ENCODE peak calls at places on chromosomes 5 and 9, in four cellular contexts. One of them, this sample, is unnamed. For H3K4me1, the result is how much of the 10 kb centered on the place peaks cover.

GRCh38 chr9:133027134-133027533 is 3.7 kb upstream of the GTF3C5 start:
- DNase-seq in astrocyte: no peak
- DNase-seq in breast epithelium: no peak
- DNase-seq in endothelial cell of umbilical vein: no peak
- DNase-seq in this sample: no peak

GRCh38 chr5:43616535-43616934 is 13.6 kb downstream of the NNT start:
- DNase-seq in astrocyte: no peak
- DNase-seq in breast epithelium: no peak
- DNase-seq in endothelial cell of umbilical vein: no peak
- DNase-seq in this sample: no peak

GRCh38 chr9:116813029-116813295 is 125.9 kb downstream of the TRIM32 start:
- DNase-seq in astrocyte: no peak
- DNase-seq in breast epithelium: no peak
- DNase-seq in endothelial cell of umbilical vein: no peak
- DNase-seq in this sample: no peak

GRCh38 chr5:130549884-130550552 is 615.0 kb downstream of the HINT1 start:
- DNase-seq in astrocyte: peak
- DNase-seq in breast epithelium: no peak
- DNase-seq in endothelial cell of umbilical vein: peak
- DNase-seq in this sample: no peak

GRCh38 chr5:33092719-33093118 is 348.0 kb upstream of the TARS1 start:
- DNase-seq in astrocyte: no peak
- DNase-seq in breast epithelium: no peak
- DNase-seq in endothelial cell of umbilical vein: no peak
- DNase-seq in this sample: no peak

GRCh38 chr5:54520940-54521339 is 3.4 kb downstream of the SNX18 start:
- DNase-seq in astrocyte: no peak
- DNase-seq in breast epithelium: no peak
- DNase-seq in endothelial cell of umbilical vein: no peak
- DNase-seq in this sample: no peak

GRCh38 chr5:76371955-76372319 is 31.1 kb upstream of the IQGAP2 start:
- DNase-seq in astrocyte: peak
- DNase-seq in breast epithelium: no peak
- DNase-seq in endothelial cell of umbilical vein: no peak
- DNase-seq in this sample: no peak

GRCh38 chr9:128972956-128973355 is 25.5 kb downstream of the NUP188 start:
- DNase-seq in astrocyte: peak
- DNase-seq in breast epithelium: no peak
- DNase-seq in endothelial cell of umbilical vein: peak
- DNase-seq in this sample: no peak

GRCh38 chr9:35518212-35518917 is 28.5 kb downstream of the RUSC2 start:
- DNase-seq in astrocyte: peak
- DNase-seq in breast epithelium: peak
- DNase-seq in endothelial cell of umbilical vein: peak
- DNase-seq in this sample: no peak

GRCh38 chr5:180333661-180334060 is 19.5 kb downstream of the GFPT2 start:
- DNase-seq in astrocyte: peak
- DNase-seq in breast epithelium: no peak
- DNase-seq in endothelial cell of umbilical vein: peak
- DNase-seq in this sample: no peak

GRCh38 chr9:126719677-126720435 is 85.0 kb upstream of the ZBTB43 start:
- DNase-seq in astrocyte: peak
- DNase-seq in breast epithelium: peak
- DNase-seq in endothelial cell of umbilical vein: peak
- DNase-seq in this sample: peak

GRCh38 chr5:68449380-68449779 is 233.8 kb downstream of the PIK3R1 start:
- DNase-seq in astrocyte: no peak
- DNase-seq in breast epithelium: peak
- DNase-seq in endothelial cell of umbilical vein: no peak
- DNase-seq in this sample: no peak

DNA sequence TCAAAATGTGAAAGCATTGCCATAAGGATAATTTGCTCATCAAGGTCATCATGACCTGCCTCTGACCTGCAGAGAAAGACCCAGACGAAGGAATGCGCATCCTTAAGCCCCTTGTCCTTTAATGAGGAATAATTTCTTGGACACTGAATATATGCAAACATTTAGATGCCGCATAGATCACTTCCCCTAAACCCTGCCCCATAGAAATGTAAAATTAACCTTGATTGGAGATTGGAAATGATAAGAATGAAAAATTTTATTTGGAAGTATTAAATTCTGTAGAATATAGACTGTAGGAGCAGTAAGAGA is 233.1 kb downstream of the ARHGAP26 start:
- DNase-seq in astrocyte: no peak
- DNase-seq in breast epithelium: no peak
- DNase-seq in endothelial cell of umbilical vein: no peak
- DNase-seq in this sample: no peak
- H3K27ac ChIP-seq in astrocyte: peak
- H3K27ac ChIP-seq in breast epithelium: peak
- H3K27ac ChIP-seq in endothelial cell of umbilical vein: peak
- H3K27ac ChIP-seq in this sample: peak

GRCh38 chr9:121750715-121751623 is 99.5 kb downstream of the DAB2IP start:
- DNase-seq in astrocyte: no peak
- DNase-seq in breast epithelium: peak
- DNase-seq in endothelial cell of umbilical vein: no peak
- DNase-seq in this sample: no peak
- H3K4me1 ChIP-seq in astrocyte: under half
- H3K4me1 ChIP-seq in breast epithelium: half or more
- H3K4me1 ChIP-seq in endothelial cell of umbilical vein: under half
- H3K4me1 ChIP-seq in this sample: half or more

GRCh38 chr5:59656351-59657254 is 236.9 kb downstream of the PDE4D start:
- DNase-seq in astrocyte: peak
- DNase-seq in breast epithelium: no peak
- DNase-seq in endothelial cell of umbilical vein: no peak
- DNase-seq in this sample: no peak

GRCh38 chr5:59665086-59665831 is 228.3 kb downstream of the PDE4D start:
- DNase-seq in astrocyte: no peak
- DNase-seq in breast epithelium: no peak
- DNase-seq in endothelial cell of umbilical vein: no peak
- DNase-seq in this sample: no peak

GRCh38 chr5:59661306-59661705 is 232.2 kb downstream of the PDE4D start:
- DNase-seq in astrocyte: no peak
- DNase-seq in breast epithelium: no peak
- DNase-seq in endothelial cell of umbilical vein: peak
- DNase-seq in this sample: no peak

GRCh38 chr5:59661939-59662615 is 231.4 kb downstream of the PDE4D start:
- DNase-seq in astrocyte: peak
- DNase-seq in breast epithelium: no peak
- DNase-seq in endothelial cell of umbilical vein: peak
- DNase-seq in this sample: no peak

GRCh38 chr5:59660737-59661136 is 232.8 kb downstream of the PDE4D start:
- DNase-seq in astrocyte: no peak
- DNase-seq in breast epithelium: no peak
- DNase-seq in endothelial cell of umbilical vein: peak
- DNase-seq in this sample: no peak
- TF ChIP-seq CTCF in astrocyte: peak
- TF ChIP-seq CTCF in breast epithelium: no peak
- TF ChIP-seq CTCF in endothelial cell of umbilical vein: peak
- TF ChIP-seq CTCF in this sample: no peak

DNA sequence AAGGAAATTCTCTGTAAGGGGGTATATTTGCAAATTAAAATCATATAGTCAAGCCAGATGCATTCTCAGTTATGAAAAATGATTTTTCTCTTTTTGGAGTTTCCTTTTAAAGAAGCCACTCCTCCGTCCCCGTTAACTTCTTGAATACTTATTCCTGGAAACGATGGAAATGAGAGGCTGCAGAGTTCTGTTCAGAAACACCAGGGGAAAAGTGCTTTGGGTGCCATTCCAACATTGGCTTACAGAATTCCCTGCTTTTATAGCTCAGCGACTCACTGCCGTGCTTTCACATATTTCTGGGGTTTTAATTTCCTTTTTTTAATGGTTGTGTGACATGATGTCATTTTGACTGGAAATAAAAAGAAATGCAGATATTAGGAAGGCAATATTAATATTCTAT is 363.6 kb downstream of the EBF1 start:
- DNase-seq in astrocyte: no peak
- DNase-seq in breast epithelium: no peak
- DNase-seq in endothelial cell of umbilical vein: no peak
- DNase-seq in this sample: no peak
- H3K27ac ChIP-seq in astrocyte: no peak
- H3K27ac ChIP-seq in breast epithelium: no peak
- H3K27ac ChIP-seq in endothelial cell of umbilical vein: no peak
- H3K27ac ChIP-seq in this sample: no peak